ENCODE peak calls at places on chromosomes 11 and 22, in four cellular contexts. H is K562, N is Caco-2, E is MM.1S. O is an unnamed sample. For H3K27me3, the result is how much of the 10 kb centered on the place peaks cover.

GRCh38 chr22:24516301-24516737 is 21.2 kb downstream of the UPB1 start:
- DNase-seq in H (no peak), N (no peak), E (no peak), O (peak)

GRCh38 chr11:10930224-10930960 is 72.5 kb upstream of the ZBED5 start:
- DNase-seq in H (no peak), N (no peak), E (no peak), O (no peak)

GRCh38 chr22:49656291-49656851 is 171.3 kb downstream of the BRD1 start:
- DNase-seq in H (no peak), N (no peak), E (no peak), O (no peak)

GRCh38 chr11:71505781-71506180 is 21.3 kb upstream of the KRTAP5-7 start:
- DNase-seq in H (no peak), N (peak), E (no peak), O (no peak)

GRCh38 chr11:85114786-85115185 is 512.4 kb downstream of the DLG2 start:
- DNase-seq in H (no peak), N (no peak), E (no peak), O (peak)

GRCh38 chr11:75432911-75433321 is at the start of gene KLHL35:
- DNase-seq in H (peak), N (no peak), E (no peak), O (no peak)

GRCh38 chr22:19853058-19853878 is 1.4 kb downstream of the GNB1L start:
- DNase-seq in H (peak), N (peak), E (no peak), O (no peak)

GRCh38 chr11:63683133-63683991 is 2.1 kb downstream of the RTN3 start:
- DNase-seq in H (no peak), N (no peak), E (no peak), O (no peak)

GRCh38 chr11:2931771-2932738 is 2.8 kb upstream of the PHLDA2 start:
- DNase-seq in H (no peak), N (peak), E (no peak), O (no peak)

GRCh38 chr11:16364250-16364649 is 7.9 kb upstream of the SOX6 start:
- DNase-seq in H (no peak), N (no peak), E (no peak), O (no peak)

GRCh38 chr11:114082415-114082748 is 22.9 kb downstream of the ZBTB16 start:
- DNase-seq in H (no peak), N (no peak), E (no peak), O (no peak)

GRCh38 chr11:126467046-126467370 is 111.5 kb downstream of the ST3GAL4 start:
- DNase-seq in H (no peak), N (no peak), E (no peak), O (no peak)

GRCh38 chr11:4560462-4560861 is 15.5 kb downstream of the OR52M1 start:
- DNase-seq in H (no peak), N (no peak), E (no peak), O (peak)

GRCh38 chr11:58650496-58650895 is 28.0 kb downstream of the CNTF start:
- DNase-seq in H (no peak), N (no peak), E (no peak), O (no peak)

GRCh38 chr22:31812977-31813605 is 59.3 kb downstream of the DEPDC5 start:
- DNase-seq in H (no peak), N (no peak), E (no peak), O (no peak)

GRCh38 chr11:59186130-59186594 is 14.2 kb downstream of the DTX4 start:
- DNase-seq in H (peak), N (peak), E (no peak), O (peak)

GRCh38 chr22:36303874-36304273 is 50.9 kb downstream of the APOL1 start:
- DNase-seq in H (no peak), N (no peak), E (no peak), O (no peak)

GRCh38 chr22:45866398-45867117 is 110.4 kb downstream of the WNT7B start:
- DNase-seq in H (no peak), N (no peak), E (no peak), O (no peak)

GRCh38 chr11:134476435-134477021 is 64.5 kb upstream of the B3GAT1 start:
- DNase-seq in H (no peak), N (peak), E (no peak), O (no peak)

GRCh38 chr11:122628691-122629555 is 26.6 kb upstream of the UBASH3B start:
- DNase-seq in H (peak), N (peak), E (peak), O (peak)

GRCh38 chr11:115145316-115145715 is 358.9 kb downstream of the CADM1 start:
- DNase-seq in H (no peak), N (no peak), E (no peak), O (no peak)

GRCh38 chr11:92627615-92628201 is 341.7 kb upstream of the MTNR1B start:
- DNase-seq in H (no peak), N (no peak), E (no peak), O (peak)

GRCh38 chr11:14554959-14555358 is 34.8 kb upstream of the PSMA1 start:
- DNase-seq in H (no peak), N (no peak), E (peak), O (no peak)

GRCh38 chr11:132228756-132229325 is 858.4 kb downstream of the NTM start:
- DNase-seq in H (no peak), N (no peak), E (no peak), O (peak)

GRCh38 chr11:68018730-68019190 is 8.6 kb downstream of the ALDH3B1 start:
- DNase-seq in H (no peak), N (no peak), E (no peak), O (no peak)

GRCh38 chr11:2150206-2150847 is 10.7 kb downstream of the INS start:
- DNase-seq in H (no peak), N (no peak), E (no peak), O (peak)

GRCh38 chr22:37431366-37431765 is 4.1 kb upstream of the ELFN2 start:
- DNase-seq in H (no peak), N (no peak), E (no peak), O (no peak)

GRCh38 chr22:36612458-36612857 is 83.5 kb upstream of the EIF3D start:
- DNase-seq in H (no peak), N (no peak), E (no peak), O (no peak)

GRCh38 chr11:5705688-5706087 is 16.1 kb downstream of the TRIM22 start:
- DNase-seq in H (no peak), N (no peak), E (no peak), O (peak)

GRCh38 chr11:113806403-113806802 is 26.8 kb downstream of the CLDN25 start:
- DNase-seq in H (peak), N (peak), E (peak), O (peak)

GRCh38 chr11:3736816-3737215 is 60.5 kb downstream of the NUP98 start:
- DNase-seq in H (no peak), N (no peak), E (no peak), O (no peak)

GRCh38 chr11:102139081-102139498 is 28.8 kb downstream of the YAP1 start:
- DNase-seq in H (no peak), N (no peak), E (no peak), O (peak)

GRCh38 chr22:38758276-38758945 is 2.6 kb upstream of the SUN2 start:
- DNase-seq in H (no peak), N (no peak), E (no peak), O (no peak)

DNA sequence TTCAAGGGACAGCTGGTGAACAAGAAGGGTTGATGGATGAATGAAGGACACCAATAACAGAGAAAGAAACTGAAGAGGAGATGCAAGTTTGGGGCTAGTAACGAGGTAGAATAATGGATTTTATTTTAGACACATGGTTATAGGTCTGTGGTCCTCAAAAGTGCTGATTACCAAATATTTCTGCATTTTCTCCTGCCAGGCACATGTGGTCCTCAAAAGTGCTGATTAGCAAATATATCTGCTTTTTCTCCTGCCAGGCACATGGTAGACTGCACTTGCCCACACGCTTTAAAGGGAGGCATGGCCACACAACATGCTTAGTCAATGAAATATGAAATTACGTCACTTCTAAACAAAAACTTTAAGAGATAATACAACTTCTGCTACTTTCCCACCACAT is 373.1 kb upstream of the SYN3 start:
- DNase-seq in H (no peak), N (no peak), E (peak), O (no peak)
- H3K27me3 ChIP-seq in H (under half), N (under half), E (under half), O (under half)

GRCh38 chr11:117562111-117562510 is 234.5 kb downstream of the CEP164 start:
- DNase-seq in H (no peak), N (no peak), E (no peak), O (no peak)
- H3K4me3 ChIP-seq in H (no peak), N (no peak), E (no peak), O (no peak)

GRCh38 chr11:133406493-133406892 is 125.8 kb downstream of the OPCML start:
- DNase-seq in H (no peak), N (no peak), E (no peak), O (no peak)

GRCh38 chr11:133408402-133408801 is 123.9 kb downstream of the OPCML start:
- DNase-seq in H (no peak), N (no peak), E (no peak), O (no peak)

GRCh38 chr11:133399855-133400625 is 132.3 kb downstream of the OPCML start:
- DNase-seq in H (no peak), N (no peak), E (no peak), O (no peak)

GRCh38 chr11:133402551-133402950 is 129.8 kb downstream of the OPCML start:
- DNase-seq in H (no peak), N (no peak), E (no peak), O (no peak)

DNA sequence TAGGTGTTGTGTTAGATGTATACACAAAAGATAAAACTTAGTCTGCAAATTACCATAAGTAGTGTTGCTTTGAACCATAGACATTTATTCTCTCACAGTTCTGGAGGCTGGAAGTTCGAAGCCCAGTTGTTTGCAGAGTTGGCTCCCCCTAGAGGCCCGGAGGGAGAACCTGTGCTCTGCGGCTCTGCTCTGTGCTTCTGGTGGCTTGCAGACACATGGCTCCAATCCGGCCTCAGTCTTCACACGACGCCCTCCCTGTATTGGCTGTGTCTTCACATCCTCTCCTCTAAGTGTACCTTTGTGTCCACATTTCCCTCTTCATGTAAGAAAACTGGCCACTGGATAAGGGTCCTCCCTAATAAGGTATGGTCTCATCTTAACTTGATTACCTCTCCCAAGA is 128.4 kb downstream of the OPCML start:
- DNase-seq in H (peak), N (no peak), E (peak), O (no peak)
- TF ChIP-seq CTCF in H (no peak), N (peak), E (no peak), O (peak)

GRCh38 chr11:978073-978720 is 52.5 kb downstream of the AP2A2 start:
- DNase-seq in H (no peak), N (no peak), E (no peak), O (no peak)

GRCh38 chr11:975824-976223 is 50.2 kb downstream of the AP2A2 start:
- DNase-seq in H (peak), N (no peak), E (no peak), O (no peak)

GRCh38 chr11:973237-973636 is 47.6 kb downstream of the AP2A2 start:
- DNase-seq in H (no peak), N (no peak), E (no peak), O (no peak)

GRCh38 chr11:978781-979180 is 53.1 kb downstream of the AP2A2 start:
- DNase-seq in H (no peak), N (no peak), E (no peak), O (no peak)

GRCh38 chr11:976431-977160 is 50.9 kb downstream of the AP2A2 start:
- DNase-seq in H (no peak), N (no peak), E (no peak), O (no peak)
- H3K27me3 ChIP-seq in H (under half), N (under half), E (under half), O (under half)

DNA sequence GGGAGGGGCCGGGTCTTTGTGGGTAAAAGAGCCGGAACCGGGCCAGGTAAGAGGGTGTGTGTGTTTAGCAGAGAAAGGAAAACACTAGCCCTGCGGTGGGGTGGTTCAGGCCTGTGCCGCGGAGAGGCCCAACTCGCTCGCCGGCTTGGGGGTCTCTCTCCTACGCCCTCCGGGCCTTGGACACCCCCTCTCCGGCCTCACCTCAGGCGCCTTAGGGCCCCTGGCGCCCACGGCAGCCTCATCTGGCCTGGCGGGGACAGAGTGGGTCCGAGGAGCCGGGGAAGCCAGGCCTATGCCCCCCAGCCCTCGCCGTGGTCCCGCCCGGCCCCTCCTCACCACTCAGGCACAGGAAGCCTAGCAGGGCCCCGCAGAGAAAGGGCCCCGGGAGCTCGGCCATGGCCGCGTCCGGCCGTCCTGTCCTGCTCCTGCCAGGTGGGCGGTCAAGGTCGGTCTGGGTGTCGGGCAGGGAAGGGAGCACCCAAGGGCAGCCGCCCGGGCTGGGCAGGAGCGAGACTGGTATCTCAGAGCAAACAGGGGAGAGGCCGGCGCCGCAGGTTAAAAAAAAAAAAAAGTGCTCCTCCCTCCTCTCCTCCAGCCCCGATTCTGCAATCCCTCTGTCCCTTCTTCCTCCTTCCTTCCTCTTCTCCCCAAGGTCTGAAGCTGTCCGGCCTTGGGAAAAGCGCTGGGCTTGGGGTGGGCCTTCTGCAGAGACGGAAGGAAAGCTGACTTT is at the start of gene VSIG2:
- DNase-seq in H (no peak), N (no peak), E (no peak), O (no peak)
- H3K4me3 ChIP-seq in H (no peak), N (no peak), E (no peak), O (peak)

DNA sequence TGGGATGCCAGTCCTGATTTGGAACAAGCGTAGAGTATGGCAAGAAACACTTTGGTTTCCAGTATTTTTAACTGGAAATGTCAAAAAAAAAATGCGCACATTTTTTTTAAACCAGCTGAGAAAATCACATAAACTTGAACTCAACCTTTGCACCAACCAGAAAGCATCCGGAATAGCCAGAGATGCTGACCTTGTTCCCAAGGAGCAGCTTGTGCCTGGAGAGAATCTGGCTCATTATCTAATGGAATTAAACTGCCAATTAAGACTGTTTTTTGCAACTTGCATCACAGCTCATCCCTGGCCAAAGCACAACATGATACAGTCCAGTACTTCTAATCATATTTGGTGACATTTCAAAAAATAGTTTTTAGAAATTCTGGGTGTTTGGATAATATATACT is 8.4 kb upstream of the ETS1 start:
- DNase-seq in H (no peak), N (no peak), E (no peak), O (no peak)
- TF ChIP-seq CTCF in H (no peak), N (no peak), E (no peak), O (no peak)

O was measured in bronchial epithelial cell.